ENCODE peak calls at places on chromosomes 16 and 17, in nine cellular contexts. A is neural progenitor cell, G is body of pancreas, Y is thoracic aorta, H is HL-60, I is BE2C, U is HCT116, T is IMR-90, W is hepatocyte. E is an unnamed sample. For H3K27me3, the result is how much of the 10 kb centered on the place peaks cover.

GRCh38 chr17:29732209-29732608 is 109.5 kb upstream of the CORO6 start:
- DNase-seq in I (no peak), H (no peak), Y (no peak), A (no peak), W (no peak), U (no peak), T (no peak), G (no peak), E (no peak)

GRCh38 chr16:67395458-67396158 is 2.3 kb upstream of the TPPP3 start:
- DNase-seq in U (no peak), Y (no peak), G (peak), W (no peak), I (peak), A (peak), H (no peak), T (peak), E (peak)

GRCh38 chr17:17206913-17207368 is 808 bp upstream of the PLD6 start:
- DNase-seq in H (no peak), W (no peak), T (no peak), Y (no peak), G (no peak), U (no peak), A (no peak), I (no peak), E (no peak)

GRCh38 chr16:48101069-48101674 is 54.6 kb downstream of the ABCC12 start:
- DNase-seq in G (peak), H (no peak), W (no peak), A (no peak), T (no peak), Y (no peak), U (no peak), I (no peak), E (peak)

GRCh38 chr17:77749316-77749715 is 209.2 kb upstream of the TNRC6C start:
- DNase-seq in T (no peak), I (no peak), A (no peak), G (no peak), H (no peak), W (no peak), U (no peak), Y (no peak), E (no peak)

GRCh38 chr17:59837362-59838195 is 55.2 kb downstream of the TUBD1 start:
- DNase-seq in Y (peak), U (peak), T (peak), I (peak), H (peak), W (peak), G (peak), A (peak), E (peak)

GRCh38 chr17:41446806-41447205 is 6.0 kb upstream of the KRT38 start:
- DNase-seq in I (no peak), H (no peak), A (no peak), W (no peak), Y (no peak), U (no peak), T (peak), G (no peak), E (no peak)

GRCh38 chr17:49249292-49249794 is 18.8 kb upstream of the PHOSPHO1 start:
- DNase-seq in H (no peak), I (peak), G (no peak), W (no peak), U (no peak), T (no peak), Y (no peak), A (no peak), E (no peak)

GRCh38 chr16:66262253-66263167 is 104.0 kb upstream of the CDH5 start:
- DNase-seq in U (no peak), I (no peak), T (peak), W (peak), G (peak), A (no peak), H (no peak), Y (no peak), E (no peak)

GRCh38 chr17:39096435-39097158 is 54.8 kb downstream of the PLXDC1 start:
- DNase-seq in W (no peak), G (peak), Y (no peak), I (no peak), U (no peak), A (no peak), H (peak), T (no peak), E (no peak)

GRCh38 chr16:89113661-89114060 is 20.0 kb downstream of the ACSF3 start:
- DNase-seq in U (no peak), A (no peak), W (no peak), T (no peak), H (no peak), I (peak), Y (no peak), G (no peak), E (no peak)

GRCh38 chr16:57576429-57576870 is 34.0 kb downstream of the ADGRG5 start:
- DNase-seq in G (peak), Y (peak), H (peak), I (peak), T (peak), U (peak), W (peak), A (peak), E (peak)

GRCh38 chr17:28974451-28974850 is 23.1 kb upstream of the PHF12 start:
- DNase-seq in H (no peak), W (no peak), U (no peak), A (no peak), I (no peak), Y (no peak), G (no peak), T (no peak), E (no peak)

GRCh38 chr16:86424413-86424812 is 85.9 kb upstream of the FOXF1 start:
- DNase-seq in A (peak), T (no peak), H (no peak), G (no peak), Y (no peak), I (no peak), U (no peak), W (peak), E (no peak)

GRCh38 chr16:49556252-49557069 is 182.9 kb downstream of the C16orf78 start:
- DNase-seq in I (no peak), W (peak), G (no peak), H (no peak), Y (no peak), T (peak), U (peak), A (peak), E (peak)
- TF ChIP-seq CTCF in I (peak), W (peak), G (no peak), H (no peak), Y (peak), T (peak), U (peak), A (peak), E (peak)

DNA sequence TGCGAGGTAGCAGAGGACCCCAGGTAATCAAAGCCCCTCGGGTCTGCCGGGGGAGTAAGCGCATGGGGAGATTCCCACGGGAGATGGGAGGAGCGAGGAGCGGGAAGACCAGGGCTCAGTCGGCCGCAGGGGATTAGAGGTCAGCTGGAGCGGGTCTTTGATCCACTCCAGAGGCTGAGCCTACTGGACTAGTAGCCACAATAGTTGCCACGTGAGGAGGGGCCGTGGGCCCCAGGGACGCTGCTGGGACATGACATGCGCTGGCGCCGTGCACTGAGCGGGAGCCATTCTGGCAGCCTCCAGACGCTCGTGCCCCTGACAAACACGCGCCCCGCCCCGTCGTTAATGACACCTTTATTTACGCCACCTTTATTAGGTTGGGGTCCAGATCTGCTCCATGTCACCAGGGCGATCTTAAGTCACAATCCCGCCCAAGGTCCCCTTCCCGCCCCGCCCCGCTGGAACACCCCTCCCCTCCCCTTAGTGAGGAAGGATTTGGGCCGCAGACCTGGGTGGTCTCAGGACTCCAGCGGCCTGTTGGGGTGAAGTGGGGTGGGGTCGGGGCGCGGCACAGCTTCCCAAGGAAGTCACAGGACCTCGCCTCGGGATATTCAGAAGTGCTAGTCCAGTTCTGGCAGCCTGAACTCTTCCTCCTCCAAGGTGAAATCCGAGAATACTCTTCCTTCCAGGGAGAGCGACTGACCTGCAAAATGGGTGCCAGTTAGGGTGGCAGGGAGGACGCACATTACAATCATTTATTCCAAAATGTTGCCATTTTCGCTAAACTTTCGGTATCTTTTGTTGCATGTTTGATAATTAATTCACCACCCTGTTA is 15.0 kb downstream of the PPY start:
- DNase-seq in H (no peak), Y (no peak), G (peak), A (peak), W (peak), I (no peak), U (no peak), T (no peak), E (no peak)
- H3K4me3 ChIP-seq in H (no peak), Y (peak), G (no peak), A (peak), W (no peak), I (peak), U (no peak), T (no peak), E (peak)

GRCh38 chr16:23830276-23830675 is 5.5 kb upstream of the PRKCB start:
- DNase-seq in W (no peak), Y (no peak), U (no peak), I (no peak), T (no peak), H (no peak), A (no peak), G (no peak), E (no peak)
- H3K27me3 ChIP-seq in W (under half), Y (under half), U (under half), I (under half), T (under half), H (under half), A (under half), G (under half), E (under half)

DNA sequence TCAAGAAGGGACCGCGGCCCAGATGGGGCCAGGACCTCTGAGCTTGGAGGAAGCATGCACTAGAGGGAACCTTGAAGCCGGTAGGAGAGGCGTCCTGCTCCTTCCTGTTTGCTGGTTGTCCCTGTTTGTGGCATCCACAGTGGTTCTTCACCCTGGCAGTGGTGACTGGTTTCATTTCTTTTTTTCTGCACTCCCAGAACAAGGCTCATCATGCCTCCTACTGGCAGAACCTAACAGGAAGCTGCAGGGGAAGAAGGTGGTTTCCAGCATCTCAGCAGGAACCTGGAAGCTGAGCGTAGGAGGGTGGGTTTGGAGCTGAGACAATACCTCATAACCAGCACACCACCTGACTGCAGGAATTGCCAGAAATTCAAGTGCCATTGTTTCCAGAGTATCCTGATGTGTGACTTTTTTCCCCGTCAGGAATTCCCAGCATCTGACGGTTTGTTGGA is 5.8 kb downstream of the TMEM231 start:
- DNase-seq in G (peak), T (peak), A (peak), I (peak), H (peak), W (peak), U (no peak), Y (no peak), E (peak)
- TF ChIP-seq CTCF in G (no peak), T (peak), A (peak), I (peak), H (peak), W (peak), U (peak), Y (no peak), E (peak)

DNA sequence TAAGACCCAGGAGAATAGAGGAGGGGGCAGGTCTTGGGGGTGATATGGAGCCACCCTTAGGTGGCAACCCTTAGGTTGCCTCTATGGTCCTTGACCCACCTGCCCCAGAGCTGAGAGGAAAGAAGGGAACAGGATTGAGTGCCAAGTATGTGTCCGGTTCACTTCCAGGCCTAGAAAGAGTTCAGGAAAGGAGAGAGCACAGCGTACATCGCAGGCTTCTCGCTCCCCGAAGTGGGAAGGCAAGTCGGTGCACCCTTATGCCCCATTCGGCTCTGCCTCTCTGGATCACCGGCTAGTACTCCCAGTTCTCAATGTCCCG is 631 bp downstream of the SP6 start:
- DNase-seq in I (no peak), T (no peak), U (no peak), W (no peak), G (no peak), Y (no peak), A (no peak), H (no peak), E (no peak)
- H3K4me3 ChIP-seq in I (no peak), T (no peak), U (peak), W (no peak), G (no peak), Y (peak), A (peak), H (no peak), E (peak)

DNA sequence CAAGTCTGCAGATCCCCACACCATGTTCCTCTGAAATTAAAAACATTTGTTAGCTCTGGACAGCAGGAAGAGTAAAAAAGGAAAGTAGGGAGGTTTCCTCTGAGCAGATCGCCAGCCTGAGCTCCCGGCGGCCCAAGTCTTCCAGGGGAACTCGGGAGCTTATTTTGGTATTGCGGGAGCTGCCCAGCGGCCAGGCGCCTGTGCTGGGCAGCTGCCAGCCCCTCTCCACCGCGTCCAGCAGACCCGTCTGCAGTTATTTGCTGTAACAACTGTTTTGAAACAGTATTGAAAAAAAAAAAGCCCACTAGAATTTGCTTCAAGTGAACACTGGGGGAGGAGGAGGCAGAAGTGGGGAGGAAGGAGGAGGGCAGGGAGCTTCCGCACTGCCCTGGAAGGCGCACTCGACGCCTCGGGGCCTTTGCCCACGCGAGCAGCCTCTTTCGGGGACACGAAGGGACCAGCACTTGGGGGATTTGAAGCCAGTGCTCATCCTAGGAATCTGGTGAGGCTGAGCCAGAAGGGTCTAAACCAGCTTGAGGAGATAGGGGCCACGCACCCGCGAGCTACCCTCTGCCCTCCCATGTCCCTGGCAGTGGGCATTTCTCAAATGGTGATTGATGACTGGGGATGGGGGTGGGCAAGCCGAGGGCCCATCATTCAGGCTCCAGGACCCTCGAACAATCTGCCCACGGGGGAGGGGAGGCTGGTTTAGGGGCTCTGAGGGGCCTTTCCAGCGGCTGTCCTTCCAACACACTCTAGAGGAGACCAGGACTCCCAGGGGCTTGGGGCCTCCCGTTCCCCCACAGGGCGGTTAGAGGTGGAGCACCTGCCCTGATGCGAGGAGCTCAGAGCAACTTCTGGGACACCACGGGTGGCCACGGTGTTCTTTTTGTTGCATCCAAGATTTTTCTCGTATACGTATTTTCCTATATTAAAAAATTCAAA is 3.0 kb upstream of the BAHCC1 start:
- DNase-seq in G (no peak), W (peak), T (peak), Y (no peak), U (no peak), I (no peak), H (no peak), A (no peak), E (no peak)
- H3K27me3 ChIP-seq in G (under half), W (under half), T (under half), Y (under half), U (under half), I (under half), H (under half), A (under half), E (under half)